ENCODE peak calls at places on chromosome 1, in four cellular contexts. B is fibroblast of the aortic adventitia, M is fibroblast of lung, T is left ventricle myocardium inferior. Q is an unnamed sample.

GRCh38 chr1:223062177-223062576 is 80.9 kb downstream of the TLR5 start:
- DNase-seq in M (no peak), B (no peak), T (no peak), Q (peak)

GRCh38 chr1:248786106-248786665 is 30.6 kb upstream of the LYPD8 start:
- DNase-seq in T (no peak), M (no peak), B (no peak), Q (no peak)

GRCh38 chr1:210598135-210598652 is 269.5 kb downstream of the HHAT start:
- DNase-seq in M (peak), T (no peak), B (peak), Q (peak)

GRCh38 chr1:110430901-110431300 is 20.0 kb upstream of the PROK1 start:
- DNase-seq in M (no peak), B (no peak), T (no peak), Q (no peak)

GRCh38 chr1:150981805-150982712 is at the start of gene ANXA9:
- DNase-seq in M (no peak), T (no peak), B (no peak), Q (peak)

GRCh38 chr1:41726899-41727748 is 191.6 kb downstream of the HIVEP3 start:
- DNase-seq in M (no peak), T (peak), B (no peak), Q (no peak)

GRCh38 chr1:119551218-119551617 is 44.2 kb downstream of the HSD3B1 start:
- DNase-seq in M (no peak), B (no peak), T (no peak), Q (no peak)

GRCh38 chr1:117607471-117607870 is 1.6 kb downstream of the TENT5C start:
- DNase-seq in B (no peak), M (no peak), T (no peak), Q (no peak)

GRCh38 chr1:20710450-20711284 is 7.1 kb downstream of the KIF17 start:
- DNase-seq in B (no peak), T (no peak), M (no peak), Q (no peak)

GRCh38 chr1:115606305-115606704 is 35.5 kb upstream of the VANGL1 start:
- DNase-seq in T (no peak), B (no peak), M (no peak), Q (no peak)

GRCh38 chr1:217331698-217332097 is 299.2 kb downstream of the GPATCH2 start:
- DNase-seq in M (no peak), T (no peak), B (no peak), Q (no peak)

GRCh38 chr1:235588916-235589515 is 60.6 kb downstream of the GNG4 start:
- DNase-seq in T (no peak), B (no peak), M (no peak), Q (peak)

GRCh38 chr1:48216941-48217340 is 5.6 kb upstream of the SLC5A9 start:
- DNase-seq in B (no peak), T (no peak), M (no peak), Q (no peak)
- TF ChIP-seq CTCF in B (no peak), T (no peak), M (no peak), Q (peak)

DNA sequence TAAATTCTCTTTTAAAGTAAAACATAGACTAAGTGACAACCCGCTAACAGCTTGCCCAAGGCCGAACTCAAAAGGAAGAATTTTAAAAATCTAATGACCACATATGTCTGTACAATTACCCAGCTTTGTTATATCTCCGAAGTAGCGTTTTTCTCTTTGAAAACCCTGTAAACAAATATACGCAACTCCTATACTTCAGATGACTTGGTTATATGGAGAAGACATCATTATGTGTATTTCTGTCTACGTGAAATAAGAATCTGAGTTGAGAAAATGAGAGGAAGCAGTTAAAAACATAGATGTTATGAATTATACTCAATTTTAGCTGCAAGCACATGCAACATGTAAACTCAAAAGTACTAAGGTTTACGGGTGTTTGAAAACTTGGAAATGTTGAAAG is 2.0 kb downstream of the PBX1 start:
- DNase-seq in B (peak), T (no peak), M (peak), Q (no peak)
- H3K4me3 ChIP-seq in B (peak), T (peak), M (peak), Q (peak)

DNA sequence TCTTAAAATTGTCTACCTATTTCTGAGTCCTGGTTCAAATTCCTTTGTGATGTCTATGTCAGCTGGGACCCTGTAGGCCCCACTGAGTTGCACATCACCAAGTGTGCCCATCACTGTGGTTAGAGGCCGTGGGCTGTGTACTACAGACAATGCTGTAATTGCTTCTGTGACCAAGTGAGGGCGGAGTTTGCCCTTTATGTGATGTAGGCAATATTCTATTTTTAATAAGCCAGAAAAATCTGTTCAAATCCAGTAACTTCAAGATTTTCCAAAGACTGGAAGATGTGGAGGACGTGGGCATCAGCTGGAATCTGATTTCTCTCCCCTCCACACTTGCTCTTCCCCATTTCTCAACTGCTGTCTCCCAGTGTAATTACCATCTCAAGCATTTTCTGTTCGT is 215.4 kb downstream of the PBX1 start:
- DNase-seq in T (no peak), B (no peak), M (no peak), Q (peak)
- TF ChIP-seq CTCF in T (no peak), B (no peak), M (peak), Q (peak)

GRCh38 chr1:152110365-152110859 is 4.8 kb downstream of the TCHH start:
- DNase-seq in M (peak), T (peak), B (peak), Q (peak)

GRCh38 chr1:152108899-152109222 is 6.4 kb downstream of the TCHH start:
- DNase-seq in M (no peak), T (no peak), B (no peak), Q (no peak)

GRCh38 chr1:152110860-152111514 is 4.3 kb downstream of the TCHH start:
- DNase-seq in B (peak), T (peak), M (peak), Q (peak)

GRCh38 chr1:152109231-152109997 is 5.8 kb downstream of the TCHH start:
- DNase-seq in B (peak), M (peak), T (no peak), Q (no peak)

GRCh38 chr1:152109998-152110294 is 5.3 kb downstream of the TCHH start:
- DNase-seq in T (no peak), M (peak), B (no peak), Q (no peak)
- H3K4me3 ChIP-seq in T (peak), M (peak), B (peak), Q (peak)

DNA sequence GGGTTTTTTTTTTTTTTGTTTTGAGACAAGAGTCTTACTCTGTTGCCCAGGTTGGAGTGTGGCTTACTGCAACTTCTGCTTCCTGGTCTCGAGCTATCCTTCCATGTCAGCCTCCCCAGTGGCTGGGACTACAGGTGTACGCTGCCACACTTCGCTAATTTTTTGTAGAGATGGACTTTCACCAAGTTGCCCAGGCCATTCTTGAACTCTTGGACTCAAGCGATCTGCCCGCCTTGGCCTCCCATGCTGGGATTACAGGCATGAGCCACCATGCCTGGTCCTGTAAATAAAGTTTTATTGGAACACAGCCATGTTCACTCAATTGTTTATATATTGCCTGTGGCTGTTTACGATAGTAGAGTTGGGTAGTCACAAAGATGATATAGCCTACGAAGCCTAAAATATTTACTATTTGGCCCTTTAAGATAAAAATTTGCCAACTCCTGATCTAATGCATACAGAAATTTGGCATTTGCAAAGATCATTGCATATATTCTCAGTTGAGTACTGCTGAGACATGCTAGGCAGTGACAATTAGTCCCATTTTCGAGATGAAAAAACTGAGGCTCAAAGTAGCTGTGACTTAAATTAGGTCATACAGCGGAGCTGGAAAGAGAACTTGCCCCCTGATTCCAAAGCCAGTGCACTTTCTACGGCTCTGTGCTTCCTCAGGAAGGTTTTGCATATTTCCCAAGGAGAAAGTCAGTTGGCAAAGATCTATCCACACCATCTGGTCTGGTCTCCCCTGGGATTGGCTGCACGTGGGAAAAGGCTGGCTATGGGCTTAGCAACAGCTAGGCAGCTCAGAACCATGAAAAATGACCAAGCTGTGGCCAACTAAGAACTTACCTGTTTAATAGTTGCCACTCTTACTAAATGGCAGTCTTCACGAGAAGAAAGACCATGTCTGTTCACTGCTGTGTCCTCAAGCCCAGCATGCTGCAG is 19.4 kb downstream of the MECR start:
- DNase-seq in B (peak), M (peak), T (no peak), Q (peak)
- TF ChIP-seq CTCF in B (no peak), M (no peak), T (no peak), Q (no peak)

DNA sequence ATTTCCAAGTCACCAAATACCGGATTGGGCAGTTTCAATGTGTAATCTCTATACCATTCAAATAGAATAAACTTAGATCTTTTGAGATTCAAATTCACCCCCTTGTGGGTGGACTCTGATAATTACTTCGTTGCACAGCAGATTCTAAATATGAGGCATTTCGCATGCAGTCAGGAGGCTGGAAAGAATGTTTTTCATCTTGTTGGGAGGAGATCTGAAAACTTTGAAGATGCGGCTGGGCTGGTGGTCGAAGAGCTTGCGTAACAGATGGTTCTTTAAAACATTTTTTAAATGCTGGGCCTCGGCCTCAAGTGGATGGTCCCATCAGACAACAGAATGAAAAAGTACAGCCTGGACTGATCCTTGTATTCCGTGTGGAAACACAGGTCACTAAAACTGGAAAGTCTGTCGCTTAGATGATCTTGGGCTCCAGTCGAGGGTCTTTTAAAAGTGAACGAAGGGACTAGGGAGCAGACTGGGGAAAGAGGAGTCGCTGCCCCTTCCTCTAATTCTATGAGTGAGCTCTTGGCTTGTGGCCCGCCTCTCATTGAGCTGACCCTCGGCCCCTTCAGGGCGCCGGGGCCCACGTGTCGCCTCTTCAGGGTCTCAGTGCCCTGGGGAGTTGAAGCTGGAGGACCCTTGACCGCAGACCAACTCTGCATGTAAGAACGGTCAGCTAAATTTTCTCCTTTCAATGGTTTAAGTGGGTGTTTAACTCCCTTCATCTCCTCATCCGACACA is 10.6 kb downstream of the NR5A2 start:
- DNase-seq in M (no peak), T (no peak), B (no peak), Q (no peak)
- H3K4me3 ChIP-seq in M (no peak), T (no peak), B (no peak), Q (no peak)

DNA sequence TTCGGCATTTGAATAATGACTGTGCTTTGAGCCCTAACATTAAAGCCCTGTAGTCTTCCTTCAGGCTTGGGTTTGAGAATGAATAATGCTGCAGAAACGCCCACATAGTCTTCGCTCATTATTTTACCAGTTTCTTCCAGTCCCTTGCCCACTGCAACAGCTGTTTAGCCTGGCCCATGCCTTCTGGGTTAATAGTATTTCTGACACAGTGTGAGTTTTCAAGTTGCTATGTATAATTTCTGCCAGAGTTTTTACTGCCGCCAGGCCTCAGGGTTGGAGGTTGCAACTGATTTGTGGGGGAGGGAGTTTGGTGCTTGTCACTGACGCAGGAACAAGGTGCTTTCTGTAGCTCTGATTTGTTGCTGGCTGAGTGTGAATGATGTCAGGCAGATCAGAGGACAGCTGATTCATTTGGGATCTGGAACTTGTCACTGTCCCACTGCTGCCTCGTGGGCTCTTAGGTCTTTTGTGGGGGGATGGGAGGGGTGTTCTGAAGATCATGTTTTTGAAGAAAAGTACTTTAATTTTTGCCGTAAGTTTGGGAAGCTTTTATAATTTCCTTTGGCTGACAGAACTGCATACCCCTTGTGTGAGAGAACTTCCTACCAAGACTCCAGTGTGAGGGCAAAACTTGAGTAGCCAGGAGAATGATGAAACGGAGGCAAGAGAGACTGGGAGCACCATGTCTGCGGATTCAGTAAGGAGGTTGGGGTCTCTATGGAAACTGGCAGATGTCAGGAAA is 109.9 kb downstream of the MAST2 start:
- DNase-seq in T (peak), B (peak), M (peak), Q (peak)
- TF ChIP-seq CTCF in T (no peak), B (no peak), M (peak), Q (no peak)